ENCODE peak calls at places on chromosomes 7 and 10, in four cellular contexts. O, E, T and M are unnamed samples.

GRCh38 chr10:63588436-63589180 is 67.4 kb downstream of the REEP3 start:
- DNase-seq in O (peak), E (no peak), T (no peak), M (no peak)

GRCh38 chr7:135392701-135393100 is 117.2 kb downstream of the CNOT4 start:
- DNase-seq in O (no peak), E (no peak), T (no peak), M (no peak)

GRCh38 chr10:102841827-102842345 is 4.7 kb upstream of the CYP17A1 start:
- DNase-seq in O (no peak), E (no peak), T (no peak), M (peak)

GRCh38 chr10:77506517-77506916 is 131.1 kb downstream of the KCNMA1 start:
- DNase-seq in O (no peak), E (no peak), T (no peak), M (no peak)

GRCh38 chr10:14039968-14040668 is 290.6 kb downstream of the FRMD4A start:
- DNase-seq in O (no peak), E (no peak), T (no peak), M (no peak)

GRCh38 chr7:99008181-99008631 is 129.9 kb downstream of the TRRAP start:
- DNase-seq in O (no peak), E (no peak), T (no peak), M (peak)

GRCh38 chr10:31133628-31134302 is 102.1 kb upstream of the ZNF438 start:
- DNase-seq in O (peak), E (peak), T (no peak), M (peak)

GRCh38 chr7:149454750-149455149 is 6.1 kb downstream of the ZNF777 start:
- DNase-seq in O (no peak), E (no peak), T (no peak), M (no peak)

GRCh38 chr10:124705817-124706461 is 38.2 kb downstream of the FAM53B start:
- DNase-seq in O (no peak), E (no peak), T (no peak), M (no peak)
- TF ChIP-seq CTCF in O (no peak), E (no peak), T (no peak), M (no peak)

GRCh38 chr10:26698909-26699308 is 1.4 kb downstream of the PDSS1 start:
- DNase-seq in O (no peak), E (no peak), T (no peak), M (no peak)

GRCh38 chr10:26696786-26697162 is 727 bp upstream of the PDSS1 start:
- DNase-seq in O (no peak), E (no peak), T (peak), M (no peak)

GRCh38 chr10:26697922-26698608 is 564 bp downstream of the PDSS1 start:
- DNase-seq in O (no peak), E (no peak), T (peak), M (no peak)

GRCh38 chr10:26699631-26700030 is 2.1 kb downstream of the PDSS1 start:
- DNase-seq in O (no peak), E (no peak), T (no peak), M (no peak)

GRCh38 chr10:26697163-26697921 is at the start of gene PDSS1:
- DNase-seq in O (peak), E (peak), T (peak), M (peak)
- TF ChIP-seq POLR2A in O (no peak), E (peak), T (peak), M (no peak)

GRCh38 chr7:145848691-145849090 is 267.9 kb upstream of the CNTNAP2 start:
- DNase-seq in O (no peak), E (no peak), T (no peak), M (no peak)
- TF ChIP-seq CTCF in O (no peak), E (no peak), T (no peak), M (no peak)

DNA sequence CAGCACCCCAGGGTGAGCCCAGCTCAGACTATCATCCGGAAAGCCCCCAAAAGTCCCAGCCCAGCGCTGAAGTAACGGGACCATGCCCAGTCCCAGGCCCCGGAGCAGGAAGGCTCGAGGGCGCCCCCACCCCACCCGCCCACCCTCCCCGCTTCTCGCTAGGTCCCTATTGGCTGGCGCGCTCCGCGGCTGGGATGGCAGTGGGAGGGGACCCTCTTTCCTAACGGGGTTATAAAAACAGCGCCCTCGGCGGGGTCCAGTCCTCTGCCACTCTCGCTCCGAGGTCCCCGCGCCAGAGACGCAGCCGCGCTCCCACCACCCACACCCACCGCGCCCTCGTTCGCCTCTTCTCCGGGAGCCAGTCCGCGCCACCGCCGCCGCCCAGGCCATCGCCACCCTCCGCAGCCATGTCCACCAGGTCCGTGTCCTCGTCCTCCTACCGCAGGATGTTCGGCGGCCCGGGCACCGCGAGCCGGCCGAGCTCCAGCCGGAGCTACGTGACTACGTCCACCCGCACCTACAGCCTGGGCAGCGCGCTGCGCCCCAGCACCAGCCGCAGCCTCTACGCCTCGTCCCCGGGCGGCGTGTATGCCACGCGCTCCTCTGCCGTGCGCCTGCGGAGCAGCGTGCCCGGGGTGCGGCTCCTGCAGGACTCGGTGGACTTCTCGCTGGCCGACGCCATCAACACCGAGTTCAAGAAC is 1.1 kb downstream of the VIM start:
- DNase-seq in O (peak), E (peak), T (peak), M (peak)
- TF ChIP-seq POLR2A in O (no peak), E (peak), T (peak), M (peak)

GRCh38 chr10:113523628-113524027 is 29.2 kb upstream of the HABP2 start:
- DNase-seq in O (no peak), E (no peak), T (no peak), M (no peak)

GRCh38 chr10:113525713-113526112 is 27.1 kb upstream of the HABP2 start:
- DNase-seq in O (peak), E (no peak), T (no peak), M (no peak)

GRCh38 chr10:113523071-113523470 is 29.8 kb upstream of the HABP2 start:
- DNase-seq in O (peak), E (no peak), T (no peak), M (no peak)

GRCh38 chr10:113524539-113525490 is 28.0 kb upstream of the HABP2 start:
- DNase-seq in O (peak), E (no peak), T (no peak), M (no peak)

DNA sequence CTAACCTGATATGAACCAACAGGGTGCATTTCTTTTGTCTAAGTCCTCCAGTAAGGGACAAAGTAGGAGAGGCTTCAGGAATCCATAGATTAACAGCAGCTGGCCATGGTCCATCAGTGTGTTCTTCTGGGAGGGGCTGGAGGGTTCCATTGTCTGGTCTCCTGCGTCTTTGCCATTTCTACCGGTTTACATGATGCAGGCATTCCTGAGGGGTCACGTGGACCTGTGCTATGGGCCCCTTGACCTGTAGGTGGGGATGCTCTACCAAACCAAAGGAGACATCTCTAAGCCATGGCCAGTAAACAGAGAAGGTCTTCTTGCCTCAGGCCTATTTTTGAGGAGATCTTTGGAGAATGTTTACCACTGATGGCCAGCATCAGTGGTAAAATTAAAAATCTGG is 28.7 kb upstream of the HABP2 start:
- DNase-seq in O (no peak), E (no peak), T (no peak), M (no peak)
- TF ChIP-seq CTCF in O (no peak), E (no peak), T (no peak), M (no peak)

DNA sequence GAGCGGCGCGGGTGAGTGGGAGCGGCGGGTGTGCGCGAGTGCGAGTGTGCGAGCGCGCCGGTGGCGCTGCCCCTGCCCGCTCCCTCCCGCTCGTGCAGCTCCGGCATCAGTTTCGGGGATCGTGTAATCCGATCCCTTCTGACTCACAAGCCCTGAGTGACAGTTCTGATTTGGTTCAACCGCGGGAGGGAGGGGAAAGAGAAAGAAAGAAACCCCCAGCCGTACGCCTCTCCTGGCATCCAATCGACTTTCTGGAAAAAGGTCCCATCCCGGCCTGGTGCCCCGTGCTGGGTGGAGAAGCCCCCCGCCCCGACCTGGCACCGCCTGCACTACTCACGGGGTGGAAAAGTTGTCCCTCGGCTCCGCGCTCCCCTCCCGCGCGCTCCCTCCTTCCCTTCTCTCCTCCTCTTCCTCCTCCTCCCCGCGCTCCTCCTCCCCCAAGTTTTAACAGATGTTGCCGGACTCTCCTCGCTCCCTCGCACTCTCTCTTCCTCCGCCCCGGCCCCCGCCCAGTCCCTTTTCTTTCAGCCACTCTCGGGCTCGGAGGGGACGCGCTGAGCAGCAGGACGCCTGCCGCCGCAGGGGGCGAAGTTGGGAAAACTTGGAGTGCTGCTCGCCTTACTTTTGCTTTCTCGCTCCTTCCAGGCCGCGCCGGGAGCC is at the start of gene GLI3:
- DNase-seq in O (peak), E (peak), T (peak), M (peak)
- TF ChIP-seq POLR2A in O (no peak), E (peak), T (no peak), M (peak)